ENCODE peak calls at places on chromosomes 3 and 15, in nine cellular contexts. X, W, L, S, E, V, O, F and N are unnamed samples.

GRCh38 chr3:98890960-98891910 is 10.3 kb downstream of the DCBLD2 start:
- DNase-seq in X (no peak), W (no peak), L (no peak), S (no peak), E (no peak), V (no peak), O (no peak), F (no peak), N (no peak)

GRCh38 chr3:58202917-58203360 is 7.8 kb downstream of the DNASE1L3 start:
- DNase-seq in X (no peak), W (no peak), L (no peak), S (no peak), E (peak), V (no peak), O (no peak), F (no peak), N (peak)

GRCh38 chr3:138118863-138119766 is 3.7 kb upstream of the DZIP1L start:
- DNase-seq in X (peak), W (no peak), L (peak), S (peak), E (peak), V (peak), O (peak), F (peak), N (peak)

GRCh38 chr3:9916346-9916733 is 558 bp upstream of the IL17RC start:
- DNase-seq in X (no peak), W (no peak), L (no peak), S (no peak), E (no peak), V (no peak), O (no peak), F (no peak), N (no peak)

GRCh38 chr3:22288756-22289155 is 537.7 kb upstream of the ZNF385D start:
- DNase-seq in X (no peak), W (no peak), L (no peak), S (no peak), E (no peak), V (no peak), O (no peak), F (no peak), N (no peak)

GRCh38 chr3:195556390-195556789 is 13.3 kb upstream of the PPP1R2 start:
- DNase-seq in X (no peak), W (no peak), L (no peak), S (no peak), E (no peak), V (no peak), O (no peak), F (no peak), N (no peak)

GRCh38 chr3:122952509-122952908 is 75.1 kb downstream of the SEMA5B start:
- DNase-seq in X (peak), W (no peak), L (no peak), S (no peak), E (no peak), V (peak), O (no peak), F (no peak), N (peak)

GRCh38 chr3:34012102-34012461 is 213.7 kb downstream of the PDCD6IP start:
- DNase-seq in X (peak), W (peak), L (no peak), S (peak), E (no peak), V (no peak), O (no peak), F (no peak), N (no peak)

GRCh38 chr3:189902230-189903186 is 218.2 kb downstream of the P3H2 start:
- DNase-seq in X (no peak), W (no peak), L (no peak), S (no peak), E (no peak), V (no peak), O (no peak), F (no peak), N (no peak)

GRCh38 chr15:78570710-78571109 is 5.4 kb downstream of the CHRNA5 start:
- DNase-seq in X (no peak), W (no peak), L (no peak), S (no peak), E (no peak), V (no peak), O (no peak), F (no peak), N (no peak)

GRCh38 chr3:58563386-58564035 is 13.7 kb downstream of the FAM107A start:
- DNase-seq in X (peak), W (no peak), L (no peak), S (no peak), E (no peak), V (no peak), O (no peak), F (peak), N (no peak)

GRCh38 chr3:153634683-153635082 is 472.7 kb downstream of the RAP2B start:
- DNase-seq in X (no peak), W (no peak), L (no peak), S (no peak), E (no peak), V (no peak), O (no peak), F (no peak), N (no peak)

GRCh38 chr3:182142928-182143327 is 431.2 kb downstream of the SOX2 start:
- DNase-seq in X (no peak), W (no peak), L (no peak), S (no peak), E (no peak), V (no peak), O (no peak), F (no peak), N (no peak)

GRCh38 chr15:101269479-101270223 is 7.6 kb downstream of the SELENOS start:
- DNase-seq in X (peak), W (no peak), L (no peak), S (no peak), E (no peak), V (peak), O (no peak), F (no peak), N (no peak)

GRCh38 chr3:88963003-88963402 is 144.4 kb upstream of the EPHA3 start:
- DNase-seq in X (no peak), W (no peak), L (no peak), S (no peak), E (no peak), V (no peak), O (no peak), F (no peak), N (no peak)

GRCh38 chr3:25178627-25179026 is 249.4 kb upstream of the RARB start:
- DNase-seq in X (no peak), W (no peak), L (no peak), S (no peak), E (no peak), V (no peak), O (no peak), F (no peak), N (no peak)

GRCh38 chr15:78012643-78013077 is 64.9 kb downstream of the TBC1D2B start:
- DNase-seq in X (peak), W (no peak), L (peak), S (no peak), E (no peak), V (no peak), O (no peak), F (no peak), N (no peak)

GRCh38 chr3:164458986-164459385 is 619.3 kb downstream of the SI start:
- DNase-seq in X (no peak), W (peak), L (no peak), S (peak), E (no peak), V (no peak), O (no peak), F (no peak), N (no peak)

GRCh38 chr15:84604804-84605203 is 4.0 kb downstream of the ZSCAN2 start:
- DNase-seq in X (no peak), W (no peak), L (no peak), S (no peak), E (no peak), V (no peak), O (no peak), F (peak), N (peak)

GRCh38 chr3:110419096-110419495 is 652.5 kb upstream of the NECTIN3 start:
- DNase-seq in X (no peak), W (no peak), L (no peak), S (no peak), E (peak), V (no peak), O (no peak), F (no peak), N (no peak)

GRCh38 chr15:78049691-78050440 is 27.6 kb downstream of the TBC1D2B start:
- DNase-seq in X (no peak), W (peak), L (no peak), S (no peak), E (peak), V (no peak), O (no peak), F (peak), N (peak)

GRCh38 chr15:101206173-101206572 is 45.7 kb downstream of the CHSY1 start:
- DNase-seq in X (no peak), W (no peak), L (no peak), S (no peak), E (peak), V (no peak), O (no peak), F (no peak), N (no peak)

GRCh38 chr3:84965141-84965540 is 6.4 kb downstream of the CADM2 start:
- DNase-seq in X (peak), W (no peak), L (no peak), S (no peak), E (no peak), V (no peak), O (no peak), F (no peak), N (no peak)
- TF ChIP-seq CTCF in X (peak), W (no peak), L (no peak), S (no peak), E (peak), V (no peak), O (peak), F (no peak), N (no peak)

GRCh38 chr15:73597036-73597638 is 36.1 kb downstream of the NPTN start:
- DNase-seq in X (no peak), W (no peak), L (no peak), S (no peak), E (no peak), V (no peak), O (no peak), F (no peak), N (no peak)
- TF ChIP-seq CTCF in X (no peak), W (no peak), L (no peak), S (no peak), E (no peak), V (no peak), O (no peak), F (no peak), N (no peak)

GRCh38 chr3:191237045-191237882 is 38.2 kb downstream of the OSTN start:
- DNase-seq in X (no peak), W (no peak), L (no peak), S (no peak), E (no peak), V (no peak), O (no peak), F (no peak), N (no peak)
- TF ChIP-seq CTCF in X (no peak), W (no peak), L (no peak), S (no peak), E (no peak), V (no peak), O (no peak), F (no peak), N (no peak)

GRCh38 chr15:42066764-42067415 is 27.5 kb downstream of the PLA2G4D start:
- DNase-seq in X (no peak), W (no peak), L (no peak), S (no peak), E (no peak), V (no peak), O (no peak), F (peak), N (no peak)
- TF ChIP-seq CTCF in X (no peak), W (no peak), L (no peak), S (no peak), E (no peak), V (no peak), O (peak), F (no peak), N (no peak)

DNA sequence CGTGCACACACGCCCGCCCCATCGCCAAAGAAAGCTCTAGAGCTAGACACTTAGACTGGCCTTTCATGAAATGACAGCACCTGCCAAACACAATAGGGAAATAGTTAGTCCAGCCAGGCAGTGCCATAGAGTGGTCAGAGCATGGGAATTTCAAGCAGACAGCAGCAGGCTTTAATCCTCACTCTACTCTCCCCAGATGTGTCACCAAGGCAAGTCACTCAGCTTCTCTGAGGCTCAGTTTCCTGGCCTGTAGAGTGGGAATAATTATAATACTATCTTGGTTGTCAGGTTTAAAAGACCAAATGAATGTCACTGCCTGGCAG is 59.3 kb downstream of the LIPC start:
- DNase-seq in X (no peak), W (no peak), L (no peak), S (no peak), E (no peak), V (no peak), O (no peak), F (no peak), N (no peak)
- TF ChIP-seq CTCF in X (no peak), W (no peak), L (no peak), S (no peak), E (no peak), V (no peak), O (no peak), F (no peak), N (no peak)

DNA sequence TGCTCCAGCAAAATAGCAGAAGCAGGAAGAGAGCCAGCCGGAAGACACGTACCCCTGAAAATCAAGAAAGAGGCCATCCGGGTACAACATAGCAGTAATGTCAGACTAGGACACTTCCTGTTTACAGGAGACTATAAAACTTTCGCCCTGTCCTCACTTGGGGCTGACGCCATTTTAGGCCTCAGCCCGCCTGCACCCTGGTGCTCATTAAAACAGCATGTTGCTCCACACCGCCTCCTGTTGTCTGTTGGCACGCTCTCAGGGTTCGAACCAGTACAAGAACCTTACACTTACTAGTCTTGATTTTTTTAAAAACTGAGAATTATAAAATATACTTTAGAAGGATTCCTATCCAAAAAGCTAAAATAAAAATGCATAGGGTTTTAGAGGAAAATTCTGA is 159.8 kb upstream of the NR2E3 start:
- DNase-seq in X (no peak), W (no peak), L (no peak), S (no peak), E (no peak), V (no peak), O (no peak), F (no peak), N (no peak)
- TF ChIP-seq CTCF in X (no peak), W (no peak), L (no peak), S (no peak), E (no peak), V (no peak), O (no peak), F (no peak), N (no peak)

DNA sequence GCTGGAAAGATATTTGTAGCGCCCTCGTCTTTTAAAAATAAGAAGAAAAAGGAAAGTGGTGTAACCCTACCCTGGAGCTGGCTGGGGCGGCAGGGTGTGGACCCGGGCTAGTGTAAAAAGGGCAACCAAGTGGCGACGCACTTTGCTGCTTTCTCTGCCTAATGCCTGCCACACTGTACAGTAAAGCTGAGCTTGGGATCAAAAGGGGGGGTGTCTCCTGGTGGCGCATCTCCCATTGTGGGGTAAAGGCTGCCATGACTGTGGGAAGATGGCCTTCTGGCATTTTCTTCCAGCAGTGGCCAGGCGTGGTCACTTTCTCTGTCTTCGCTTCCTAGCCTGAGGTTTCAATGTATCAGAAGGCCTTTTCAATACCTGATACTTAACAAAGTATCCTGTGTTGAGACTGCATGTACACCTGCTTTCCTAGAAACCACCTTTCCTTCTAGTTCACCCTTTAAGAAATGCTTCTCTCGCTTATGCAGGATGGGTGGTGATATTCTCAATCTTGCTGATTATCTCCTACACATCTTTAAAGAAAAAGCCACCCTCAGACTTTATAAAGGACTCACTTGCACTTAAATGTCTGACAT is 901 bp downstream of the ARL6IP5 start:
- DNase-seq in X (peak), W (no peak), L (peak), S (no peak), E (peak), V (peak), O (peak), F (peak), N (no peak)
- TF ChIP-seq CTCF in X (no peak), W (no peak), L (no peak), S (no peak), E (no peak), V (no peak), O (no peak), F (no peak), N (no peak)

DNA sequence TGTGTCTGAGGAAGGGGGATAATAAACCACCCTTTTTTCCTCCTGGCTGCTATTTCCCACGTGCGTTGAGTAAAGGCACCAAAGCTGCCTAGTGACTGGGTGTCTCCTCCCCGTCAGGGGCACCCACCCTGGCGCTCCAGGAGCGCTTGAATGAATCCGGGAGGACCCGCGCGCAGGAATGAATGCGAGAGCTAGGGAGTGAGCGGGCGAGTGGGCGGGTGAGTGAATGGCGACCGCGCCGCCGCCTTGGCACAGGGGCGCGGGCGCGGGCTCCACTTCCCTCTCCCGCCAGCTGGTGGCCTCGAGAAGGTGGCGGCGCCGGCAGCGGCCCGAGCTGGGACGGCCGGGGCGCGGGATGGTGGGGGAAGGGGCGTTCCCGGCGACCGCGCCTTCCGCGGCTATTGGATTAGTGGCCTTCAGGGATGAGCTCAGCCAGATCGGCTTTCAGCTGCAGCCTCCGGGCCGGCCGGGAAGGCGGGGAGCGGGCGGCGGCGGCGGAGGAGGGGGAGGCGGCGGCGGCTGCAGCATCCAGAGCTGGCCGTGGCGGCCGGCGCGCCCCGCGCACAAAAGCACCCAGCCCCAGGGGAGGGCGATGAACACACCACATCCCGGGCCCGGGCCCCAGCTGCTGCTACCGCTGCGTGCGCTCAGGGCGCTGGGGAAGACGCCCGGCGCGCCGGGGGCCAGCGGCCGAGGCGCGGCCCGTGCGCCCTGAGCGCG is at the start of gene SPSB4:
- DNase-seq in X (peak), W (no peak), L (no peak), S (no peak), E (peak), V (peak), O (peak), F (no peak), N (no peak)
- TF ChIP-seq CTCF in X (peak), W (no peak), L (peak), S (no peak), E (peak), V (peak), O (peak), F (peak), N (no peak)